ENCODE peak calls at places on chromosomes 11 and 22, in eight cellular contexts. L, B, E, F, V, M, D and O are unnamed samples.

GRCh38 chr11:96275807-96276594 is 67.0 kb downstream of the MAML2 start:
- DNase-seq in L (peak; percentile 39), B (no peak), E (no peak), F (no peak), V (peak; percentile 25), M (no peak), D (no peak), O (no peak)

GRCh38 chr11:43951231-43951630 is 8.8 kb downstream of the C11orf96 start:
- DNase-seq in L (peak; percentile 69), B (no peak), E (no peak), F (no peak), V (no peak), M (no peak), D (no peak), O (no peak)

GRCh38 chr22:30955153-30955552 is 13.4 kb downstream of the MORC2 start:
- DNase-seq in L (no peak), B (no peak), E (no peak), F (no peak), V (no peak), M (no peak), D (no peak), O (no peak)

GRCh38 chr22:27097933-27098332 is 440.5 kb downstream of the MIAT start:
- DNase-seq in L (peak; percentile 71), B (no peak), E (no peak), F (no peak), V (no peak), M (no peak), D (no peak), O (no peak)

GRCh38 chr11:27471588-27472397 is 797 bp downstream of the LGR4 start:
- DNase-seq in L (peak; percentile 65), B (peak; percentile 46), E (peak; percentile 75), F (peak; percentile 31), V (peak; percentile 67), M (peak; percentile 70), D (peak; percentile 54), O (peak; percentile 43)

GRCh38 chr11:65853249-65853979 is 4.6 kb downstream of the CFL1 start:
- DNase-seq in L (peak; percentile 42), B (peak; percentile 31), E (peak; percentile 12), F (no peak), V (no peak), M (no peak), D (peak; percentile 18), O (no peak)

GRCh38 chr11:71239581-71239980 is 12.8 kb downstream of the SHANK2 start:
- DNase-seq in L (no peak), B (no peak), E (no peak), F (no peak), V (no peak), M (no peak), D (no peak), O (no peak)

GRCh38 chr11:44645832-44646231 is 80.4 kb downstream of the CD82 start:
- DNase-seq in L (no peak), B (no peak), E (no peak), F (no peak), V (no peak), M (no peak), D (no peak), O (no peak)

GRCh38 chr11:107696140-107696539 is 15.7 kb downstream of the SLN start:
- DNase-seq in L (peak; percentile 90), B (no peak), E (peak; percentile 30), F (no peak), V (peak; percentile 95), M (no peak), D (no peak), O (no peak)

GRCh38 chr11:96388891-96389603 is 665 bp downstream of the CCDC82 start:
- DNase-seq in L (peak; percentile 84), B (no peak), E (no peak), F (no peak), V (peak; percentile 77), M (no peak), D (no peak), O (no peak)

GRCh38 chr11:118834428-118835028 is 43.6 kb upstream of the DDX6 start:
- DNase-seq in L (no peak), B (no peak), E (no peak), F (no peak), V (peak; percentile 45), M (no peak), D (no peak), O (no peak)
- H3K4me3 ChIP-seq in L (no peak overlapping the region), B (no peak overlapping the region), E (no peak overlapping the region), F (no peak overlapping the region), V (no peak overlapping the region), M (no peak overlapping the region), D (no peak overlapping the region), O (no peak overlapping the region)

DNA sequence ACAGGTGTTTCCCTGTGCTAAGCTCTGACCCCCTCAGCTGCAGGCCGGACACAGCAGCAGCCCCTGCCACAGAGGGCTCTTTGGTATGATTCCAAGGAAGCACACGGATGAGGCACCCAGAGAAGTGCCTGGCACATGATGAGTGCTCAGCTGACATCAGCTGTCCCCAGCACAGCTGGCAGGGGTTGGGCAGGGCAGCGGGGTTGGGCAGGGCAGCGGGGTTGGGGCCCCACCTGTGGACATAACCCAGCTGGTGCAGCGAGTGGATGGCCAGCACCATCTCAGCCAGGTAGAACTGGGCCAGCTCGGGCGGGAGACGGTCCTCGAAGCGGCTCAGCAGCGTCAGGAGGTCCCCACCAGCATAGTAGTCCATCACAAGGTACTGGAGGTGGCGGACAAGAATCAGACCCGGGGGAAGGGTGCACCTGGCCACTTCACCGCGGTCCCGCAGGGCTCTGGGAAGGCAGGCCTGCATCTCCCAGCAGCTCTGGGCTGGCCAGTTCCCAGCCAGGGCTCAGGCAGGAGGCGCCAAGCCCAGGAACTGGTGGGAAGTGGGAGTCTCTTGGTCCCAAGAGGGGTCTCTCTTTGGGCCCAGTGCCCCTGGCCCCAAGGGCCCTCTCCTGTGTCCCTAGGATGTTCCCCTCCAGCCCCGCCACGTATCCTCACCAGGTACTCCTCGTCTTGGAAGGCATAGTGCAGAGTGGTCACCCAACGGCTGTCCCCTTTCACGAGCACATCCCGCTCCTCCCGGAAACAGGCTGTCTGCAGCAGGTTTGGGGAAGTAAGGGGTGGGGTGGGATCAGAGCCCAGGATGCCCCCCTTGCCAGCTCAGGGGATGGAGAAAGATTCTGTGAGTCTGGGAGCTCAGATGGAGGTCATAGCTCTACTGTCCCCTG is 4.3 kb downstream of the CDC42BPG start:
- DNase-seq in L (no peak), B (no peak), E (no peak), F (no peak), V (no peak), M (no peak), D (no peak), O (no peak)
- H3K36me3 ChIP-seq in L (no peaks in the 10 kb centered on the region), B (peaks cover 2% of the 10 kb centered on the region), E (no peaks in the 10 kb centered on the region), F (no peaks in the 10 kb centered on the region), V (no peaks in the 10 kb centered on the region), M (no peaks in the 10 kb centered on the region), D (no peaks in the 10 kb centered on the region), O (no peaks in the 10 kb centered on the region)

GRCh38 chr11:104968856-104969776 is 742 bp upstream of the CASP4 start:
- DNase-seq in L (peak; percentile 62), B (peak; percentile 24), E (peak; percentile 64), F (peak; percentile 21), V (peak; percentile 67), M (peak; percentile 63), D (peak; percentile 10), O (no peak)
- H3K4me3 ChIP-seq in L (no peak overlapping the region), B (no peak overlapping the region), E (peak overlapping the region; percentile 53), F (peak overlapping the region; percentile 46), V (peak overlapping the region; percentile 96), M (peak overlapping the region; percentile 45), D (peak overlapping the region; percentile 38), O (peak overlapping the region; percentile 71)

GRCh38 chr22:49090853-49091135 is 736.9 kb downstream of the BRD1 start:
- DNase-seq in L (no peak), B (no peak), E (no peak), F (no peak), V (no peak), M (no peak), D (no peak), O (no peak)
- H3K36me3 ChIP-seq in L (no peaks in the 10 kb centered on the region), B (no peaks in the 10 kb centered on the region), E (no peaks in the 10 kb centered on the region), F (no peaks in the 10 kb centered on the region), V (no peaks in the 10 kb centered on the region), M (no peaks in the 10 kb centered on the region), D (no peaks in the 10 kb centered on the region), O (no peaks in the 10 kb centered on the region)

GRCh38 chr22:20015187-20015625 is 1.4 kb downstream of the ARVCF start:
- DNase-seq in L (no peak), B (no peak), E (no peak), F (no peak), V (no peak), M (peak; percentile 39), D (no peak), O (no peak)
- H3K4me3 ChIP-seq in L (no peak overlapping the region), B (no peak overlapping the region), E (no peak overlapping the region), F (no peak overlapping the region), V (no peak overlapping the region), M (no peak overlapping the region), D (no peak overlapping the region), O (no peak overlapping the region)

GRCh38 chr22:38629108-38629507 is 27.1 kb downstream of the FAM227A start:
- DNase-seq in L (no peak), B (no peak), E (no peak), F (no peak), V (no peak), M (no peak), D (no peak), O (no peak)
- H3K36me3 ChIP-seq in L (no peaks in the 10 kb centered on the region), B (no peaks in the 10 kb centered on the region), E (no peaks in the 10 kb centered on the region), F (no peaks in the 10 kb centered on the region), V (no peaks in the 10 kb centered on the region), M (no peaks in the 10 kb centered on the region), D (no peaks in the 10 kb centered on the region), O (no peaks in the 10 kb centered on the region)

GRCh38 chr11:40100204-40100603 is 1359.2 kb downstream of the LRRC4C start:
- DNase-seq in L (peak; percentile 37), B (no peak), E (no peak), F (no peak), V (no peak), M (no peak), D (no peak), O (no peak)
- H3K4me3 ChIP-seq in L (no peak overlapping the region), B (no peak overlapping the region), E (no peak overlapping the region), F (no peak overlapping the region), V (no peak overlapping the region), M (no peak overlapping the region), D (no peak overlapping the region), O (no peak overlapping the region)

GRCh38 chr22:21623402-21623970 is 6.3 kb downstream of the YDJC start:
- DNase-seq in L (no peak), B (no peak), E (no peak), F (no peak), V (no peak), M (no peak), D (no peak), O (no peak)
- H3K36me3 ChIP-seq in L (no peaks in the 10 kb centered on the region), B (no peaks in the 10 kb centered on the region), E (peaks cover 16% of the 10 kb centered on the region), F (no peaks in the 10 kb centered on the region), V (peaks cover 3% of the 10 kb centered on the region), M (peaks cover 47% of the 10 kb centered on the region), D (no peaks in the 10 kb centered on the region), O (peaks cover 30% of the 10 kb centered on the region)